ENCODE peak calls at places on chromosomes 2 and 18, in seven cellular contexts. X is K562, Y is HCT116, D is H1, E is HepG2, P is SK-N-SH, W is GM12878. Z is an unnamed sample.

GRCh38 chr2:52416340-52416739 is 1351.3 kb upstream of the CHAC2 start:
- DNase-seq in Y (peak), E (no peak), P (no peak), W (no peak), D (no peak), X (no peak), Z (peak)

GRCh38 chr2:69255760-69256159 is 131.3 kb downstream of the GFPT1 start:
- DNase-seq in Y (no peak), E (no peak), W (no peak), D (no peak), P (no peak), X (no peak), Z (no peak)

GRCh38 chr2:145114726-145115125 is 594.8 kb upstream of the ZEB2 start:
- DNase-seq in X (no peak), E (no peak), P (no peak), Y (no peak), W (no peak), D (no peak), Z (no peak)

GRCh38 chr18:47247036-47247832 is 4.2 kb downstream of the SKOR2 start:
- DNase-seq in W (no peak), E (no peak), Y (no peak), D (peak), X (no peak), P (peak), Z (no peak)

GRCh38 chr2:92072461-92073035 is 2798.7 kb upstream of the TEKT4 start:
- DNase-seq in X (no peak), D (no peak), Y (no peak), W (no peak), E (no peak), P (no peak), Z (no peak)

GRCh38 chr2:28558918-28559317 is 63.1 kb downstream of the PLB1 start:
- DNase-seq in X (no peak), Y (no peak), W (no peak), P (no peak), D (no peak), E (no peak), Z (no peak)

GRCh38 chr18:26307161-26307773 is 81.0 kb downstream of the TAF4B start:
- DNase-seq in D (no peak), E (peak), X (peak), Y (peak), W (peak), P (peak), Z (peak)

GRCh38 chr18:44977856-44978255 is 297.2 kb downstream of the SETBP1 start:
- DNase-seq in Y (no peak), X (no peak), W (no peak), E (no peak), P (no peak), D (no peak), Z (no peak)

GRCh38 chr2:39379643-39380524 is 57.2 kb downstream of the MAP4K3 start:
- DNase-seq in X (peak), D (no peak), E (peak), Y (peak), P (peak), W (peak), Z (no peak)

GRCh38 chr2:51723716-51724115 is 691.8 kb upstream of the NRXN1 start:
- DNase-seq in X (no peak), W (no peak), E (no peak), D (no peak), Y (no peak), P (no peak), Z (no peak)

GRCh38 chr18:12637901-12638633 is 19.8 kb downstream of the SPIRE1 start:
- DNase-seq in D (no peak), X (no peak), P (no peak), Y (no peak), E (no peak), W (no peak), Z (no peak)

GRCh38 chr2:216201687-216202306 is 92.6 kb downstream of the XRCC5 start:
- DNase-seq in X (no peak), P (peak), W (no peak), E (no peak), Y (no peak), D (no peak), Z (no peak)

GRCh38 chr18:35267809-35268208 is 22.2 kb downstream of the ZSCAN30 start:
- DNase-seq in Y (no peak), E (no peak), X (no peak), W (no peak), D (no peak), P (peak), Z (no peak)

GRCh38 chr2:120624738-120625446 is 110.8 kb upstream of the GLI2 start:
- DNase-seq in P (no peak), D (no peak), E (no peak), Y (no peak), W (no peak), X (no peak), Z (no peak)

GRCh38 chr18:43605224-43605623 is 327.9 kb upstream of the SYT4 start:
- DNase-seq in X (no peak), E (no peak), P (no peak), D (no peak), W (no peak), Y (no peak), Z (no peak)

GRCh38 chr2:26621469-26622199 is 19.5 kb downstream of the CIB4 start:
- DNase-seq in D (peak), X (no peak), E (no peak), W (no peak), Y (no peak), P (peak), Z (no peak)

GRCh38 chr2:147996828-147997227 is 23.7 kb downstream of the ORC4 start:
- DNase-seq in D (no peak), X (no peak), W (no peak), E (no peak), Y (no peak), P (no peak), Z (no peak)

GRCh38 chr2:163347982-163348842 is 387.6 kb downstream of the FIGN start:
- DNase-seq in P (no peak), W (no peak), D (peak), X (no peak), E (no peak), Y (peak), Z (peak)

GRCh38 chr2:12577086-12577485 is 139.7 kb upstream of the TRIB2 start:
- DNase-seq in E (no peak), P (no peak), W (no peak), Y (no peak), X (no peak), D (no peak), Z (no peak)

GRCh38 chr18:6728809-6729246 is 688 bp upstream of the ARHGAP28 start:
- DNase-seq in P (no peak), W (no peak), Y (no peak), X (no peak), D (no peak), E (no peak), Z (no peak)

GRCh38 chr18:2847341-2848144 is 737 bp downstream of the EMILIN2 start:
- DNase-seq in D (peak), Y (no peak), W (no peak), X (peak), E (no peak), P (peak), Z (no peak)

GRCh38 chr18:60411715-60412114 is 39.1 kb upstream of the MC4R start:
- DNase-seq in W (no peak), D (no peak), X (no peak), Y (peak), E (no peak), P (no peak), Z (no peak)

GRCh38 chr18:77102246-77103040 is 30.1 kb downstream of the MBP start:
- DNase-seq in W (peak), D (no peak), Y (no peak), E (no peak), P (peak), X (no peak), Z (no peak)

GRCh38 chr2:166572958-166573357 is 78.9 kb upstream of the SCN7A start:
- DNase-seq in Y (no peak), D (no peak), X (no peak), P (no peak), E (no peak), W (no peak), Z (no peak)
- TF ChIP-seq JUND in Y (no peak), D (no peak), X (no peak), P (no peak), E (no peak), W (no peak), Z (no peak)

GRCh38 chr2:223758131-223758840 is 79.1 kb downstream of the AP1S3 start:
- DNase-seq in E (no peak), W (no peak), P (no peak), D (no peak), X (no peak), Y (no peak), Z (no peak)

GRCh38 chr2:223760838-223761502 is 76.4 kb downstream of the AP1S3 start:
- DNase-seq in D (no peak), E (peak), P (peak), X (no peak), W (peak), Y (peak), Z (peak)

GRCh38 chr2:223764796-223765195 is 72.6 kb downstream of the AP1S3 start:
- DNase-seq in E (no peak), X (no peak), P (no peak), W (no peak), D (no peak), Y (no peak), Z (no peak)

GRCh38 chr2:223762853-223763252 is 74.5 kb downstream of the AP1S3 start:
- DNase-seq in Y (no peak), E (peak), P (no peak), W (no peak), X (no peak), D (no peak), Z (no peak)

DNA sequence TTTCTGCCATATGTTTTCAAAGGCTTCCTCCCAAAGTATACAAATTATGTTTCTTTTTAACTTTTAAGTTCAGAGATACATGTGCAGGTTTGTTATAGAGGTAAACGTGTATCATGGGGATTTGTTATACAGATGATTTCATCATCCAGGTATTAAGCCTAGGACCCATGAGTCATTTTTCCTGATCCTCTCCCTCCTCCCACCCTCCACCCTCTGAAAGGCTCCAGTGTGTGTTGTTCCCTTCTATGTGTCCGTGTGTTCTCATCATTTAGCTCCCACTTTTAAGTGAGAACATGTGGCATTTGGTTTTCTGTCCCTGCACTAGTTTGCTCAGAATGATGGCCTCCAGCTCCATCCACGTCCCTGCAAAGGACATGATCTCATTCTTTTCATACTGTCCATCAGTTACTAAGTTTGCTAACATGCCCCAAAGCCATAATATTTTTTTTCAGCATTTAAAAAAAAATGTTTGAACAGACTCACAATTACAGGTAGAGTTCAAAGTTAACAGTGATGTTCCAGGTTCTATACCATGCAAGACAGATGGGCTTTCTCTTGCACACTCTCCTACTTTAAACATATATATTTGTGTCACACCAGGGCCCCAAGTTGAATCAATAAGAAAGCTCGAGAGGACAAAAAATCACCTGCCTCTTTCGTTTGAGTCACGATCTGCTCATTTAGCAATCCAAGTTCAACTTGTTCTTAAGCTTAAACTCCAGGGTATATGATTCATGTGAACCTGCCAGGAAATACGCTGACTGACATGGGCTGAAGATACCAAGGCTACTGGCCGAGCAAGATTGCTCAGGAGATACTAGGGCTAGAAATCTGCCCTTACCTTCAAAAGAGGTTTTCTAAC is 77.6 kb downstream of the AP1S3 start:
- DNase-seq in X (no peak), W (no peak), Y (peak), E (peak), D (no peak), P (no peak), Z (peak)
- TF ChIP-seq JUND in X (no peak), W (no peak), Y (peak), E (peak), D (no peak), P (peak), Z (no peak)

GRCh38 chr18:78607784-78608183 is 371.8 kb upstream of the SALL3 start:
- DNase-seq in W (no peak), Y (no peak), D (no peak), P (no peak), X (no peak), E (no peak), Z (no peak)
- TF ChIP-seq JUND in W (no peak), Y (no peak), D (no peak), P (no peak), X (no peak), E (no peak), Z (no peak)

GRCh38 chr2:3470166-3470651 is 49.1 kb downstream of the ADI1 start:
- DNase-seq in D (no peak), E (no peak), X (no peak), W (no peak), Y (no peak), P (no peak), Z (no peak)
- TF ChIP-seq JUND in D (no peak), E (no peak), X (no peak), W (no peak), Y (no peak), P (peak), Z (no peak)

DNA sequence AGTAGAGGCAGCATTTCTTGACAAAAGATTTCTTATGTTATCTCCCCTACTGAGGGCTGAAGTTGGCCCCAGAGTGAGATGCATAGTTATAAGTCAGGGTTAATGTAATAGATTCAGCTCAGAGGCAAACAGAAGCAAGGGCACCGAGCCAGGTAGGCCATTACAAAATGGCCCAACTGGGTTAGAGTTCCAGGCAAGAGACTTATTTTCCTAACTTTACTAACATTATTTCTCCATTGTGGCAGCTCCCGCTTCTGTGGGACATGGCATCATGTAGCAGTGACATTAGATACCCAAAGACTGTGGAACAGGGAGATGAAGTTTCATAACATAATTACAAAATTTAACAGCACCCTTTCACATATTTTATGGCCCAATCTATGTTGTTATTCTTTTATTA is 27.1 kb downstream of the TSPYL6 start:
- DNase-seq in W (no peak), X (no peak), E (no peak), P (peak), Y (no peak), D (no peak), Z (no peak)
- TF ChIP-seq JUND in W (no peak), X (no peak), E (no peak), P (no peak), Y (no peak), D (no peak), Z (no peak)

GRCh38 chr2:176637497-176638166 is 368.4 kb downstream of the MTX2 start:
- DNase-seq in X (no peak), Y (no peak), P (peak), E (no peak), W (no peak), D (peak), Z (peak)
- TF ChIP-seq JUND in X (no peak), Y (no peak), P (no peak), E (no peak), W (no peak), D (no peak), Z (no peak)

DNA sequence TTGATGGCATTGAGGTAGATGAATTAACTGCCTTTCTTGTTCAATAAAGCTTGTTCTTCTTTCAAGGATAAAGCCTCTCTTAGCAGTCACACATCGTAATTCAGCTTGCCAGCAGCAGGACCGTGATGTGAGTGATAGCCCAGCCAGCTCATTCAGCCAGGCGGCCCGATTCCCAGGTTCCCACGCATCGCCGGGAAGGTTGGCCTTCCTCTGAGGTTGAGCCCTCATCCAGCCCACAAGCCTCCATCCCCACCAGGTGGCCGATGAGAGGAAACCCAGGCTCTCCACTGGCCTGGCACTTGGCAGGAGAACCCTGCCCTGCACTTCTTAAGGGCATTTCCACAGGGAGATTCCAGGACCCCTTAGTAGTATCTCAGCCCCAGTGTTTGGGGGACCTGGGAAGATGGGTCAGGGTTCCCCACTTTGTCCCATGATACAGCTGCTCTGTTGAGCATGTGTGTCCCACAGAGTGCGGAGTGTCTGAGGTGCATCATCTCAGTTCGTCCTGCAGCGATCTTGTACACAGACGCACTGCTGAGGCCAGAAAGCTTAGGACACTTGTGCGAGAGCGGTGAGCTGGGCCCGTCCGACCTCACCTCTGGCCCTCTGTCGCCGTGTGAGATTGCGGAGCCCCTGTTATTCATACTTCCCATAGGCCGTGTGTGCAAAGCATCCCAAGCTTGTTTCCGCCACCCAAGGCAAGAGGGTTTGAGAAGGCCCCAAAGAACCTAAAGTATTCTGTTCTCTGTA is 4.9 kb downstream of the AGAP1 start:
- DNase-seq in Y (no peak), E (no peak), P (peak), D (no peak), X (no peak), W (no peak), Z (no peak)
- TF ChIP-seq JUND in Y (no peak), E (no peak), P (no peak), D (no peak), X (no peak), W (no peak), Z (no peak)

GRCh38 chr2:205358351-205358815 is 323.9 kb upstream of the NRP2 start:
- DNase-seq in E (no peak), D (no peak), W (no peak), Y (no peak), P (no peak), X (no peak), Z (no peak)

GRCh38 chr2:205357732-205358131 is 324.6 kb upstream of the NRP2 start:
- DNase-seq in W (no peak), X (no peak), E (no peak), D (no peak), Y (no peak), P (no peak), Z (no peak)

GRCh38 chr2:205347899-205348298 is 334.4 kb upstream of the NRP2 start:
- DNase-seq in P (no peak), W (no peak), D (no peak), E (no peak), X (no peak), Y (no peak), Z (peak)

GRCh38 chr2:205352120-205352519 is 330.2 kb upstream of the NRP2 start:
- DNase-seq in D (no peak), E (no peak), X (no peak), P (no peak), Y (no peak), W (no peak), Z (no peak)

DNA sequence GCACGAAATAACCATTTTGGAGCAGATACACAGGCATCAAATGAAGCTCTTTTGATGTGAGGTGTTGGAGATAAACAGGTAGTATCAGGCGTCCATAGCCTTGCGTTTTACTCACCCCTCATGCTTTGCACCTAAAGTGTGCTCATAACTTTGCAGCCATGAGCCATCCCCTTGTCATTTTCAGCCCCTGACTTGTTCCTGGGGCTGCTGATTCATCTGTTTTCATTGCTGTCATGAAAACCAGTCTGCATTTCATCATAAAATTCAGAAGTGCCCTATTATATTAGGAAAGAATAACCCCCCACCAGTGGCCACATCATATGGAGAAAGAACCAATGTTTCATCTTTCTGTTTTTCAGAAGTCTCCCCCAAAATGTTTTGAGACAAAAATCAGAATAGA is 329.7 kb upstream of the NRP2 start:
- DNase-seq in D (no peak), Y (no peak), E (no peak), X (no peak), W (no peak), P (no peak), Z (no peak)
- TF ChIP-seq JUND in D (no peak), Y (no peak), E (no peak), X (no peak), W (no peak), P (peak), Z (no peak)

Z was measured in T47D.